ENCODE peak calls at places on chromosomes 16 and 17, in five cellular contexts. One of them, this sample, is unnamed.

GRCh38 chr16:25501530-25502255 is 190.1 kb upstream of the HS3ST4 start:
- DNase-seq in GM23338: peak; percentile 16
- DNase-seq in HCT116: no peak
- DNase-seq in neural progenitor cell: peak; percentile 10
- DNase-seq in GM23248: no peak
- DNase-seq in this sample: no peak

GRCh38 chr16:10269632-10270031 is 87.4 kb upstream of the GRIN2A start:
- DNase-seq in GM23338: no peak
- DNase-seq in HCT116: no peak
- DNase-seq in neural progenitor cell: no peak
- DNase-seq in GM23248: no peak
- DNase-seq in this sample: no peak

GRCh38 chr17:66841328-66841727 is 6.4 kb downstream of the CACNG5 start:
- DNase-seq in GM23338: peak; percentile 33
- DNase-seq in HCT116: no peak
- DNase-seq in neural progenitor cell: no peak
- DNase-seq in GM23248: no peak
- DNase-seq in this sample: peak; percentile 42

GRCh38 chr17:39462644-39463375 is 1.5 kb downstream of the CDK12 start:
- DNase-seq in GM23338: peak; percentile 19
- DNase-seq in HCT116: no peak
- DNase-seq in neural progenitor cell: peak; percentile 25
- DNase-seq in GM23248: peak; percentile 52
- DNase-seq in this sample: no peak

GRCh38 chr16:25027281-25027680 is 12.1 kb upstream of the ARHGAP17 start:
- DNase-seq in GM23338: no peak
- DNase-seq in HCT116: no peak
- DNase-seq in neural progenitor cell: no peak
- DNase-seq in GM23248: no peak
- DNase-seq in this sample: no peak

GRCh38 chr16:23504076-23504452 is 6.2 kb downstream of the GGA2 start:
- DNase-seq in GM23338: no peak
- DNase-seq in HCT116: no peak
- DNase-seq in neural progenitor cell: no peak
- DNase-seq in GM23248: peak; percentile 90
- DNase-seq in this sample: peak; percentile 2

GRCh38 chr16:67150833-67151396 is at the start of gene B3GNT9:
- DNase-seq in GM23338: peak; percentile 84
- DNase-seq in HCT116: no peak
- DNase-seq in neural progenitor cell: peak; percentile 86
- DNase-seq in GM23248: peak; percentile 97
- DNase-seq in this sample: no peak

GRCh38 chr17:7852919-7853692 is 1.8 kb upstream of the TMEM88 start:
- DNase-seq in GM23338: peak; percentile 57
- DNase-seq in HCT116: no peak
- DNase-seq in neural progenitor cell: peak; percentile 56
- DNase-seq in GM23248: no peak
- DNase-seq in this sample: no peak

DNA sequence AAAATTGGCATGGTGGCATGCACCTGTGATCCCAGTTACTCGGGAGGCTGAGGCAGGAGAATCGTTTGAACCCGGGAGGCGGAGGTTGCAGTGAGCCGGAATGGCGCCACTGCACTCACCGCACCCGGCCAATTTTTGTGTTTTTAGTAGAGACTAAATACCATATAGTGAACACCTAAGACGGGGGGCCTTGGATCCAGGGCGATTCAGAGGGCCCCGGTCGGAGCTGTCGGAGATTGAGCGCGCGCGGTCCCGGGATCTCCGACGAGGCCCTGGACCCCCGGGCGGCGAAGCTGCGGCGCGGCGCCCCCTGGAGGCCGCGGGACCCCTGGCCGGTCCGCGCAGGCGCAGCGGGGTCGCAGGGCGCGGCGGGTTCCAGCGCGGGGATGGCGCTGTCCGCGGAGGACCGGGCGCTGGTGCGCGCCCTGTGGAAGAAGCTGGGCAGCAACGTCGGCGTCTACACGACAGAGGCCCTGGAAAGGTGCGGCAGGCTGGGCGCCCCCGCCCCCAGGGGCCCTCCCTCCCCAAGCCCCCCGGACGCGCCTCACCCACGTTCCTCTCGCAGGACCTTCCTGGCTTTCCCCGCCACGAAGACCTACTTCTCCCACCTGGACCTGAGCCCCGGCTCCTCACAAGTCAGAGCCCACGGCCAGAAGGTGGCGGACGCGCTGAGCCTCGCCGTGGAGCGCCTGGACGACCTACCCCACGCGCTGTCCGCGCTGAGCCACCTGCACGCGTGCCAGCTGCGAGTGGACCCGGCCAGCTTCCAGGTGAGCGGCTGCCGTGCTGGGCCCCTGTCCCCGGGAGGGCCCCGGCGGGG is at the start of gene HBQ1:
- DNase-seq in GM23338: peak; percentile 71
- DNase-seq in HCT116: no peak
- DNase-seq in neural progenitor cell: peak; percentile 78
- DNase-seq in GM23248: peak; percentile 57
- DNase-seq in this sample: no peak
- TF ChIP-seq EZH2phosphoT487 in GM23338: no peak
- TF ChIP-seq EZH2phosphoT487 in HCT116: no peak
- TF ChIP-seq EZH2phosphoT487 in neural progenitor cell: peak; percentile 20
- TF ChIP-seq EZH2phosphoT487 in GM23248: no peak
- TF ChIP-seq EZH2phosphoT487 in this sample: no peak

GRCh38 chr17:42182927-42183734 is 2.1 kb downstream of the HCRT start:
- DNase-seq in GM23338: no peak
- DNase-seq in HCT116: no peak
- DNase-seq in neural progenitor cell: no peak
- DNase-seq in GM23248: peak; percentile 66
- DNase-seq in this sample: no peak
- TF ChIP-seq EZH2 in GM23338: no peak
- TF ChIP-seq EZH2 in HCT116: no peak
- TF ChIP-seq EZH2 in neural progenitor cell: no peak
- TF ChIP-seq EZH2 in GM23248: no peak
- TF ChIP-seq EZH2 in this sample: no peak

GRCh38 chr16:81266680-81267095 is 28.2 kb downstream of the BCO1 start:
- DNase-seq in GM23338: no peak
- DNase-seq in HCT116: no peak
- DNase-seq in neural progenitor cell: no peak
- DNase-seq in GM23248: no peak
- DNase-seq in this sample: peak; percentile 73
- TF ChIP-seq EZH2phosphoT487 in GM23338: no peak
- TF ChIP-seq EZH2phosphoT487 in HCT116: no peak
- TF ChIP-seq EZH2phosphoT487 in neural progenitor cell: no peak
- TF ChIP-seq EZH2phosphoT487 in GM23248: no peak
- TF ChIP-seq EZH2phosphoT487 in this sample: no peak

DNA sequence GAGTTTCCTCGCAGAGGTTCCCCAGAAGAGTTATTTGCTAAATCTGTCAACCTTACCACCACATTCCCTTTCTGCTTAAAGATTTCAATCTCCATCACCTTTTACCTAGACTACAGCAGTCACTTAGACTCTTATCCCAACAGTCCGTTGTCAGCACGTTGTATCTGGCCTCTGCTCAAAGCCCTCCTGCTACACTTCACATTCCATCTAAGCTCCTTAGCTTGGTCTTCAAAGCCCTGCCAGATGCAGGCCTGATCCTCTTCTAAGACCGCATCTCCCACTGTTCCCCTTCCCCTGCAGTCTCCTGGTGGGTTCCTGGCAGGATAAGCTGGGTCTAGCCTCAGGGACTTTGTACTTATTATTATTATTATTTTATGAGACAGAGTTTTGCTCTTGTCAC is 10.3 kb upstream of the SRCAP start:
- DNase-seq in GM23338: no peak
- DNase-seq in HCT116: no peak
- DNase-seq in neural progenitor cell: no peak
- DNase-seq in GM23248: no peak
- DNase-seq in this sample: no peak
- TF ChIP-seq EZH2 in GM23338: no peak
- TF ChIP-seq EZH2 in HCT116: no peak
- TF ChIP-seq EZH2 in neural progenitor cell: no peak
- TF ChIP-seq EZH2 in GM23248: no peak
- TF ChIP-seq EZH2 in this sample: no peak

GRCh38 chr16:85066346-85066885 is 38.8 kb downstream of the KIAA0513 start:
- DNase-seq in GM23338: no peak
- DNase-seq in HCT116: no peak
- DNase-seq in neural progenitor cell: no peak
- DNase-seq in GM23248: no peak
- DNase-seq in this sample: no peak
- TF ChIP-seq EZH2phosphoT487 in GM23338: no peak
- TF ChIP-seq EZH2phosphoT487 in HCT116: no peak
- TF ChIP-seq EZH2phosphoT487 in neural progenitor cell: no peak
- TF ChIP-seq EZH2phosphoT487 in GM23248: no peak
- TF ChIP-seq EZH2phosphoT487 in this sample: no peak

GRCh38 chr16:2471653-2472487 is 773 bp downstream of the NTN3 start:
- DNase-seq in GM23338: peak; percentile 44
- DNase-seq in HCT116: no peak
- DNase-seq in neural progenitor cell: peak; percentile 50
- DNase-seq in GM23248: no peak
- DNase-seq in this sample: no peak
- TF ChIP-seq EZH2 in GM23338: no peak
- TF ChIP-seq EZH2 in HCT116: no peak
- TF ChIP-seq EZH2 in neural progenitor cell: no peak
- TF ChIP-seq EZH2 in GM23248: no peak
- TF ChIP-seq EZH2 in this sample: no peak

DNA sequence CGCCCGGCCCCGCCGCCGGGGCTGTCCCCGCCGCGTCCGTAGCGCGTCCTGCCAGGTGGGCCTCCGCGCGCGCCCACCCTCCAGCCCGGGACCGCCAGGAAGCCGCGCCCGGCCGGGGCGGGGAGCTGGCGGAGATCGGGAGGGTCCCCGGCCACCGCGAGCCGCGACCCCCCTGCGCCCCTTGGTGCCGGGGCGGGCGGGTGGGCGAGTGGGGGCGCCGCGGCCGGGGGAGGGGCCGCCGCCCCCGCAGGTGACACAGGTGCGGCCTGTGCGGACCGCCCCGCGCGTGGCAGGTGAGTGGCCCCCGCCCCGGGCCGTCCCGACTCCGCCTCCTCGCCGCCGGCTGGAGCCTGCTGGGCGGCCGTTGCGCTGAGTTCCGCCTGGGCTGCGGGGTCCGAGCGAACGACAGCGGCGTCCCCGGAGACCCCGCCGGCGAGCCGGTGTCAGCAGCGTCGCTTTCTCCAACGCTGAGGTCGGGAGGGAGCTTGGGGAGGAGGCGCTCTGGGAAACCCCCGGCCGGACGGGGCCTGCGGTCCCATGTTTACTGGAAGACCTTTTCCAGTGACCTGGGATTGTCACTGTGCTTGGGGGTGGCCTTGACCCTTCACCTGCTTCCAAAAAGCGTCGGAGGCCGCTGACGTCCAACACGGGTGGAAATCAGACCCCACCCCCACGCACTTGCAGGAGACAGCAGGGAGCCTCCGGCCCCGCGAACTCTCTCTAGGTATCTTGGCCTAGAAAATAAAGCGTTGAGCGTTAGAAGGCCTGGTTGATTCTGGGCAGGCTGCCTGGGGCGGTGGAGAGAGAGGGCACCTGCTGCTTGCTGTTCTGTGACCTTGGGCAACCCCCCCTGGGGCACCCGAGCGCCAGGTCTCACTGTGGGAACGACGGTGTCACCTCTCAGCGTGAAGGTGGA is 542 bp downstream of the KLHL36 start:
- DNase-seq in GM23338: peak; percentile 62
- DNase-seq in HCT116: no peak
- DNase-seq in neural progenitor cell: peak; percentile 69
- DNase-seq in GM23248: peak; percentile 40
- DNase-seq in this sample: peak; percentile 26
- TF ChIP-seq EZH2phosphoT487 in GM23338: no peak
- TF ChIP-seq EZH2phosphoT487 in HCT116: no peak
- TF ChIP-seq EZH2phosphoT487 in neural progenitor cell: peak; percentile 41
- TF ChIP-seq EZH2phosphoT487 in GM23248: no peak
- TF ChIP-seq EZH2phosphoT487 in this sample: no peak

DNA sequence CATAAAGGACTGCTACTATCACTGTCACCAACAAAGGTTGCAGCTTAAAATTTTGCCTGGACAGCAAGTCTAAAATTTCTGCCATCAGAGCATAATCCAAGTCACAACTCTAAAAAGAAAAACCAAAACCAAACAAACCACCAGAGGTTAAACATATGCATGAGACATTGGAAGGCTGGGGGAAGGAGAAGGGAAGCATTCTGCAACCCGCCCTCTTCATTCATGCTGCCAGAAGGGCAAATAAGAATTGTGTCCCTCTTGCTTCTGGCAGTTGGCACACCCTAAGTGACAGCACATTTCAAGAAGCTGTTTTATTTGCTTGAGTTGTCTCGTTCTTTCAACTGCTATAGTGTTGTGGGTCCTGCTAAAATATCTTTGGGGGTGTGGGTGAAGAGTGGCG is 99.6 kb downstream of the SKAP1 start:
- DNase-seq in GM23338: no peak
- DNase-seq in HCT116: no peak
- DNase-seq in neural progenitor cell: no peak
- DNase-seq in GM23248: no peak
- DNase-seq in this sample: peak; percentile 62
- TF ChIP-seq EZH2 in GM23338: no peak
- TF ChIP-seq EZH2 in HCT116: no peak
- TF ChIP-seq EZH2 in neural progenitor cell: no peak
- TF ChIP-seq EZH2 in GM23248: no peak
- TF ChIP-seq EZH2 in this sample: no peak

DNA sequence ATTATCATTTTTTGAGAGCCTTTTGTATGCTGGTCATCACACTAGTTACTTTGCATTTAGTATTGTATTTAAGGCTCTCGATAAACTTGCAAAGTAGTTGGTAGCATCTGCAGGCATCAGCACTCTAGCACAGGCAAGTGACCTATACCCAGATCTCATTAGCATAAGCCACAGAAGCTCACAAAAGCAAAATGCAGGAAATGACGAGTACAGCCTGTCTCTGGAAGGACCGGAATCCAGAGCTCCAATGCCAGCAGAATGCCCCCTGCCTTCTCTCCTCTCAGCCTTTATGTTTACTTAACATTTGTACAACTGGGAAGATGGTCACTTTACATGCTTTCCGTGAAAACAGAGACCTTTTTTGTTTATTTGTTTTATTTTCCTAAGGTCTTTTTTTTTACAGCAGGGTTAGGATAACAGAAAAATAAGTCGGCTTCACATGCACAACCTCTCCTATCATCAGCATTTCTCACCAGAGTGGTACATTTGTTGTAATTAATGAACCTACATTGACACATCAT is 45.4 kb upstream of the MYOCD start:
- DNase-seq in GM23338: no peak
- DNase-seq in HCT116: no peak
- DNase-seq in neural progenitor cell: peak; percentile 13
- DNase-seq in GM23248: no peak
- DNase-seq in this sample: no peak
- TF ChIP-seq EZH2phosphoT487 in GM23338: no peak
- TF ChIP-seq EZH2phosphoT487 in HCT116: no peak
- TF ChIP-seq EZH2phosphoT487 in neural progenitor cell: no peak
- TF ChIP-seq EZH2phosphoT487 in GM23248: no peak
- TF ChIP-seq EZH2phosphoT487 in this sample: no peak

DNA sequence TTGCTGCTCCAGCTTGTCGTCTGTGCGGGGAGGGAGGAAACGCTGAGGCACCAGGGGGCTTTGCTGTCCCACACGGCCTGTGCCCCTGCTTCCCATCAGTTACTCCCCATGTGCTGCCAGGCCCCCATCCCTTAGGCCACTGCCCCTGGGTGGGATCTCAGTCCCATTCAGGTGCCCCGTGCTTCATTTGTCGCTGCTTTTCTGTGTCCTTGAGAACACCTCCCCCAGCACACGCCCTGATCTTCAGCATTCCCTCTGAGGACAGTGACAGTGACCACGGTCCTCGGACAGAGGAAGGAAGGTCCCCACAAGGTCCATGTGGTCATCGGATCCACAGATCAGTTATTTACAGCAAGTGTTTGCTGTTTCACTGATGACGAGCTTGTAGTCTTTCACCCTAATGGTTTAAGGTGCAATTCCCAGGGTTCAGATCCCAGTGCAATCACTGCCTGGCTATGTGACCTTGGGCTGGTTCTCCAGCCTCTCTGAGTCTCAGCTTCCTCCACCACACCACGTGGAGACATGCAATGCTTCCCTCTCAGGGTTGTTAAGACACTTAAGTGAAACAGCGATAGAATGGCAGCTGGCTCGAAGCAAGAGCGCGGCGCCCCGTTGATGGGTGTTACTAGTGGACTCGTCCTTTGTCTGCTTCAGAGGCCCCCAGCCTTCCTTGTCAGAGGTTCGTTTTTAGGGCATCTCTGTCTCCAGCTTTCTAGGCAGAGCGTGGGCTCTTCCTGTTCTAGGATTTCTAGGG is 53.2 kb downstream of the PRMT7 start:
- DNase-seq in GM23338: no peak
- DNase-seq in HCT116: no peak
- DNase-seq in neural progenitor cell: no peak
- DNase-seq in GM23248: no peak
- DNase-seq in this sample: no peak
- TF ChIP-seq EZH2 in GM23338: no peak
- TF ChIP-seq EZH2 in HCT116: no peak
- TF ChIP-seq EZH2 in neural progenitor cell: no peak
- TF ChIP-seq EZH2 in GM23248: no peak
- TF ChIP-seq EZH2 in this sample: no peak

This sample was measured in PC-3.